ENCODE peak calls at places on chromosome 11, in four cellular contexts. M is suprapubic skin; P is A549; Q is CD4-positive, CD25-positive, alpha-beta regulatory T cell. R is an unnamed sample. For H3K4me1, the result is how much of the 10 kb centered on the place peaks cover.

GRCh38 chr11:31987118-31988005 is 103.5 kb upstream of the RCN1 start:
- DNase-seq in M (no peak), P (no peak), Q (no peak), R (no peak)

GRCh38 chr11:12217879-12218278 is 107.5 kb downstream of the MICAL2 start:
- DNase-seq in M (no peak), P (no peak), Q (no peak), R (no peak)

GRCh38 chr11:83035070-83035854 is 36.4 kb downstream of the RAB30 start:
- DNase-seq in M (no peak), P (no peak), Q (no peak), R (no peak)

GRCh38 chr11:72738199-72739141 is 13.7 kb downstream of the ARAP1 start:
- DNase-seq in M (peak), P (no peak), Q (no peak), R (no peak)

GRCh38 chr11:2365571-2366210 is 11.4 kb upstream of the CD81 start:
- DNase-seq in M (no peak), P (no peak), Q (no peak), R (no peak)

GRCh38 chr11:58913685-58914084 is 25.6 kb upstream of the GLYATL1 start:
- DNase-seq in M (no peak), P (no peak), Q (no peak), R (no peak)

GRCh38 chr11:21582791-21583190 is 610.1 kb upstream of the ANO5 start:
- DNase-seq in M (no peak), P (no peak), Q (no peak), R (no peak)

GRCh38 chr11:131914299-131914902 is 544.0 kb downstream of the NTM start:
- DNase-seq in M (no peak), P (no peak), Q (no peak), R (no peak)

GRCh38 chr11:75035911-75036536 is 47.3 kb downstream of the NEU3 start:
- DNase-seq in M (no peak), P (no peak), Q (no peak), R (no peak)

GRCh38 chr11:113728814-113729213 is 22.7 kb upstream of the TMPRSS5 start:
- DNase-seq in M (no peak), P (no peak), Q (no peak), R (no peak)

DNA sequence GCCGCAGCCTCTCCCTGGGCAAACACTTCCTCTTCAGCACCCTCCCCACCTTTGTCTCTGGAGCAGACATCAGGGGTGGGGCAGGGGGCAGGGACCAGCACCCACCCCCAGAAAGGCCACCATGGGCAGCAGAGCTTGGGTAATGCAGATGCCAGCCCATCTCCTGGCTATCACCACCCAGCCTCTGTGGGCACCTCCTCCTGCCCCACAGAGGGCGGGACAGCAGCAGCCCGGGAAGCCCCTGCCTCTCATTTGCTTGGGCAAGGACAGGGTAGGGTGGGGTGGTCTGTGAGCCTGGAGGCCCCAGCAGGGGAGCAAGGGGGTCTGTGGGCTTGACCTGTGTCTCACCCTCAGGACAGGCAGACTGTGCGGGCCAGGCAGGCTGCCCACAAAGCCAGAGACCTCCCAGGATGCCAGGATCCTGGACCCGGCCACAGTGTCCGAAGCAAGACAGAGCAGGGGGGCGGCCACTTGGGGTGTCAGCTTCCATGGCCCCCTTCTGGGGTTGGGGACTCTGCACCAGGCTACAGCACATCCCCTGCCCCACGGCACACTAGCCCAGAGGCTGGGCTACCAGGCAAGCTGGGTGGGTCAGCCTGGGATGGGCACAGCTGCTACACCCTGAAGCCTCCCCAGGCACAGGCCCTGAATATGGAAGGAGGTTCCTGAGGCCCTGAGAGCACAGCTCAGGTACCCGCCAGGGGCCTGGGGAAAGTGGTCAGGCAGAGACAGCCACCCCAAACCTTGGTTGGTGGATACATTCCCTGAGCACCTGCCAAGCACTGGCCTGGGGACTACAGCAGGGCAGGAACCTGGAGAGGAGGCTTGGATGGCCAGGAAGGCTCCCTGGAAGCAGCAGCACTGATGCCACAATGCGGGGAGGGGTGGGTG is 4.5 kb downstream of the RNH1 start:
- DNase-seq in M (peak), P (no peak), Q (no peak), R (no peak)
- H3K4me3 ChIP-seq in M (peak), P (no peak), Q (no peak), R (no peak)

DNA sequence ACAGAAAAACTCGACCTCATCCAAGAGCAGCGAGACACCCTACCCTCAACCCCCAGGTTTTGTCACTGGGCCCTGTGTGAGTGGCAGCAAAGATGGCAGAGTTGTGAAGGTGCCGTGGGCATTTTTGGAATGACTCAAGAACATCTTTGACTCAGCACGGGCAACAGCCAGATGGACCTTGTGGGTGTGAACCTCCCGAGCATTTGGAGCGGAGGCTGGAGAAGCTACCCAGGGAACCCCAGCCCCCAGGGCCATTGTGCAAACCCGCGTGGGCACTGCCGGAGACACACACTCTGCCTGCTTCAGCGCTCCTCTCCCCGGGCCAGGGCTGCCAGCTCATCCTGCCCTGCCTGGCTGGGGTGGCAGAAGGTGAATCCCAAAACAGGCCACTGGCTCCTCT is 66.1 kb downstream of the PANX1 start:
- DNase-seq in M (no peak), P (no peak), Q (no peak), R (no peak)
- H3K27ac ChIP-seq in M (no peak), P (no peak), Q (no peak), R (no peak)

GRCh38 chr11:117444256-117445096 is 116.8 kb downstream of the CEP164 start:
- DNase-seq in M (no peak), P (no peak), Q (no peak), R (no peak)
- H3K4me1 ChIP-seq in M (under half), P (under half), Q (under half), R (under half)

DNA sequence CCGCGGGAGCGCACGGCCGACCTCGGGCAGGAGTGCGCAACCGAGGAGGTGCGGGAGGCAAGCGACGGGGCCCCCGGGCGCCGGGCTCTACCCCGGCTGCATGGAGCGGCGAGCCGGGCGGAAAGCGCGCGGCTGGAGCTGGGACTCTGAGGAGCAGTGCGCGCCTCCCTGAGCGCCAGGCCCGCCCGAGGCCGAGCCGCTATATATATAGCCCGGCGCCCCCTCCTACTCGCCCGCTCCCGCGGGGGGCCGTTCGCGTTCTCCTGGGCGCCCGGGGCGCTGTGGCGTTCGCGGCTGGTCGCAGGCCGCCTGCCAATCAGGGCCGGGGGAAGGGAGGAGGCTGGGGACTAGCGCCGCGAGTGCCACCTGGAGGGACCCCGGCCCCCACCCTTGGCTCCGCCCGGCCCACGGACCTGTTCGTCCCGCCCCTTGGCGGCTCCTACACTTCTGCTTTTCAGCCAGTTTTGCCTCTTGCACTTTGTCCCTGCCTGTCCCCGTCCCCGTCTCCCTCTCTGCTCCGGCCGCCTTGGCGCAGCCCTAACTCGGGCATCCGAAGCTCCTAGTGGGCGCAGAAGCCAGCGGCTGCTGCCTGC is at the start of gene FGF4:
- DNase-seq in M (no peak), P (no peak), Q (no peak), R (no peak)
- H3K4me3 ChIP-seq in M (no peak), P (peak), Q (no peak), R (no peak)

GRCh38 chr11:68810164-68810563 is 31.6 kb downstream of the CPT1A start:
- DNase-seq in M (no peak), P (no peak), Q (no peak), R (no peak)
- H3K27ac ChIP-seq in M (no peak), P (no peak), Q (no peak), R (no peak)

GRCh38 chr11:45853616-45854219 is 6.4 kb downstream of the CRY2 start:
- DNase-seq in M (no peak), P (no peak), Q (no peak), R (no peak)
- H3K4me1 ChIP-seq in M (half or more), P (under half), Q (under half), R (under half)

GRCh38 chr11:61488651-61489291 is 19.8 kb upstream of the LRRC10B start:
- DNase-seq in M (no peak), P (no peak), Q (no peak), R (no peak)
- H3K4me3 ChIP-seq in M (peak), P (no peak), Q (no peak), R (no peak)

R was measured in effector memory CD4-positive, alpha-beta T cell.